ENCODE peak calls at places on chromosomes 6 and 20, in nine cellular contexts. M is WTC11; S is sciatic nerve; R is stimulated activated CD4-positive, alpha-beta T cell treated with anti-CD3 and anti-CD28 coated beads, Interleukin-12 subunit alpha, Interleukin-12 subunit beta, amount 100 ng/mL, for 4 hours; A is activated CD8-positive, alpha-beta memory T cell treated with anti-CD3 and anti-CD28 coated beads, Interleukin-2, amount 50 U/mL, for 4 hours; O is skeletal muscle cell; Y is NCI-H2081; Q is OCI-M1; X is heart left ventricle. E is an unnamed sample.

GRCh38 chr6:79694623-79695311 is 63.6 kb downstream of the SH3BGRL2 start:
- DNase-seq in M (peak; percentile 44), S (no peak), R (no peak), A (no peak), O (no peak), Y (no peak), Q (no peak), X (no peak), E (no peak)

GRCh38 chr6:64310214-64310613 is 674.6 kb downstream of the PHF3 start:
- DNase-seq in M (no peak), S (no peak), R (no peak), A (no peak), O (no peak), Y (no peak), Q (no peak), X (no peak), E (no peak)

GRCh38 chr6:146855889-146856288 is 257.1 kb downstream of the ADGB start:
- DNase-seq in M (no peak), S (no peak), R (no peak), A (no peak), O (no peak), Y (no peak), Q (no peak), X (no peak), E (no peak)

GRCh38 chr6:55536579-55536978 is 42.4 kb downstream of the HMGCLL1 start:
- DNase-seq in M (no peak), S (no peak), R (no peak), A (no peak), O (no peak), Y (no peak), Q (no peak), X (no peak), E (no peak)

GRCh38 chr6:33211136-33211535 is 2.8 kb downstream of the RING1 start:
- DNase-seq in M (no peak), S (no peak), R (no peak), A (no peak), O (no peak), Y (no peak), Q (no peak), X (no peak), E (no peak)

GRCh38 chr6:151247510-151247909 is 7.7 kb downstream of the AKAP12 start:
- DNase-seq in M (no peak), S (no peak), R (no peak), A (no peak), O (no peak), Y (no peak), Q (no peak), X (no peak), E (no peak)

GRCh38 chr6:45830441-45831139 is 185.1 kb downstream of the CLIC5 start:
- DNase-seq in M (no peak), S (no peak), R (no peak), A (no peak), O (no peak), Y (no peak), Q (no peak), X (no peak), E (peak; percentile 83)

GRCh38 chr6:56756791-56757582 is 114.3 kb upstream of the DST start:
- DNase-seq in M (no peak), S (no peak), R (no peak), A (no peak), O (no peak), Y (no peak), Q (no peak), X (no peak), E (no peak)

GRCh38 chr20:63750807-63751470 is 11.4 kb downstream of the SLC2A4RG start:
- DNase-seq in M (no peak), S (no peak), R (peak; percentile 53), A (peak; percentile 60), O (no peak), Y (no peak), Q (no peak), X (peak; percentile 12), E (peak; percentile 86)

GRCh38 chr6:162904069-162904663 is 176.4 kb downstream of the PACRG start:
- DNase-seq in M (no peak), S (no peak), R (no peak), A (no peak), O (no peak), Y (no peak), Q (no peak), X (no peak), E (no peak)

GRCh38 chr20:20780127-20780822 is 67.8 kb upstream of the RALGAPA2 start:
- DNase-seq in M (no peak), S (peak; percentile 69), R (no peak), A (no peak), O (no peak), Y (no peak), Q (peak; percentile 89), X (peak; percentile 78), E (no peak)

GRCh38 chr20:1381753-1382591 is 10.9 kb downstream of the FKBP1A start:
- DNase-seq in M (no peak), S (no peak), R (no peak), A (no peak), O (no peak), Y (no peak), Q (peak; percentile 54), X (peak; percentile 31), E (no peak)

GRCh38 chr6:16721977-16722376 is 39.3 kb downstream of the ATXN1 start:
- DNase-seq in M (no peak), S (no peak), R (no peak), A (no peak), O (no peak), Y (peak; percentile 4), Q (no peak), X (no peak), E (no peak)

GRCh38 chr6:157604816-157605215 is 218.2 kb upstream of the SNX9 start:
- DNase-seq in M (no peak), S (no peak), R (no peak), A (no peak), O (no peak), Y (no peak), Q (no peak), X (no peak), E (no peak)

GRCh38 chr6:66662196-66662595 is 955.2 kb upstream of the EYS start:
- DNase-seq in M (no peak), S (no peak), R (no peak), A (no peak), O (no peak), Y (no peak), Q (peak; percentile 65), X (no peak), E (no peak)

GRCh38 chr6:18485660-18486435 is 98.7 kb downstream of the RNF144B start:
- DNase-seq in M (no peak), S (no peak), R (no peak), A (no peak), O (no peak), Y (no peak), Q (no peak), X (no peak), E (no peak)

E was measured in activated CD8-positive, alpha-beta T cell treated with anti-CD3 and anti-CD28 coated beads for 36 hours.